ENCODE peak calls at places on chromosome 3, in seven cellular contexts. Q is GM12865; J is effector CD8-positive, alpha-beta T cell; E is activated CD4-positive, alpha-beta T cell treated with anti-CD3 and anti-CD28 coated beads for 24 hours; U is activated gamma-delta T cell treated with Interleukin-2 at 50 U/mL for 16 hours; W is adrenal gland; N is naive thymus-derived CD8-positive, alpha-beta T cell. V is an unnamed sample.

GRCh38 chr3:105448338-105448982 is 81.8 kb downstream of the ALCAM start:
- DNase-seq in Q (no peak), U (no peak), J (no peak), N (no peak), W (no peak), E (no peak), V (no peak)

GRCh38 chr3:72591522-72592421 is 256.5 kb downstream of the SHQ1 start:
- DNase-seq in N (no peak), U (no peak), Q (no peak), E (no peak), W (peak; percentile 20), J (no peak), V (peak; percentile 57)

GRCh38 chr3:64459711-64460110 is 228.1 kb downstream of the ADAMTS9 start:
- DNase-seq in Q (no peak), U (no peak), E (no peak), J (no peak), N (no peak), W (no peak), V (no peak)

GRCh38 chr3:127350172-127351050 is 62.6 kb upstream of the PRR20G start:
- DNase-seq in J (no peak), U (no peak), N (no peak), E (no peak), W (no peak), Q (no peak), V (no peak)

GRCh38 chr3:94226058-94226457 is 163.2 kb downstream of the NSUN3 start:
- DNase-seq in E (no peak), N (no peak), J (no peak), W (no peak), Q (no peak), U (no peak), V (no peak)

GRCh38 chr3:46900007-46900292 is 22.4 kb downstream of the PTH1R start:
- DNase-seq in E (no peak), W (no peak), N (peak; percentile 42), U (no peak), Q (no peak), J (no peak), V (no peak)

GRCh38 chr3:170387952-170388351 is 30.4 kb downstream of the SKIL start:
- DNase-seq in W (no peak), E (no peak), J (no peak), U (no peak), Q (no peak), N (no peak), V (no peak)

GRCh38 chr3:50816896-50817295 is 142.2 kb downstream of the DOCK3 start:
- DNase-seq in J (no peak), N (no peak), E (no peak), W (no peak), U (no peak), Q (no peak), V (no peak)

GRCh38 chr3:197456271-197457091 is 99.3 kb downstream of the BDH1 start:
- DNase-seq in W (peak; percentile 78), Q (peak; percentile 83), J (no peak), U (peak; percentile 10), N (no peak), E (peak; percentile 54), V (peak; percentile 81)

GRCh38 chr3:1350885-1351284 is 258.1 kb downstream of the CNTN6 start:
- DNase-seq in Q (no peak), U (no peak), E (no peak), W (no peak), J (no peak), N (no peak), V (no peak)

GRCh38 chr3:41175365-41175764 is 23.9 kb upstream of the CTNNB1 start:
- DNase-seq in U (no peak), W (no peak), J (no peak), E (no peak), Q (no peak), N (no peak), V (no peak)

GRCh38 chr3:112074616-112075497 is 11.3 kb upstream of the C3orf52 start:
- DNase-seq in N (peak; percentile 65), E (no peak), W (no peak), J (no peak), Q (peak; percentile 63), U (peak; percentile 11), V (no peak)

GRCh38 chr3:170712336-170712735 is 126.5 kb upstream of the SLC7A14 start:
- DNase-seq in W (no peak), U (no peak), N (no peak), E (no peak), J (no peak), Q (no peak), V (no peak)

GRCh38 chr3:43059456-43059855 is 46.4 kb downstream of the POMGNT2 start:
- DNase-seq in W (no peak), N (no peak), Q (no peak), U (no peak), E (no peak), J (no peak), V (no peak)

GRCh38 chr3:154324919-154325318 is 632 bp upstream of the DHX36 start:
- DNase-seq in Q (no peak), W (no peak), E (no peak), U (no peak), J (no peak), N (no peak), V (no peak)

GRCh38 chr3:58607816-58608215 is 30.6 kb upstream of the FAM107A start:
- DNase-seq in E (no peak), J (no peak), N (no peak), U (no peak), W (no peak), Q (peak; percentile 53), V (no peak)

GRCh38 chr3:129648331-129648730 is 41.9 kb upstream of the PLXND1 start:
- DNase-seq in W (no peak), E (no peak), Q (no peak), J (no peak), N (no peak), U (no peak), V (no peak)

GRCh38 chr3:69784854-69785523 is 45.7 kb downstream of the MITF start:
- DNase-seq in Q (no peak), U (no peak), E (no peak), J (no peak), N (no peak), W (peak; percentile 58), V (peak; percentile 60)

GRCh38 chr3:146380052-146380451 is 89.3 kb downstream of the PLSCR2 start:
- DNase-seq in U (no peak), J (no peak), Q (no peak), W (no peak), E (no peak), N (no peak), V (no peak)